ENCODE peak calls at places on chromosomes 16 and 17, in seven cellular contexts. S is naive thymus-derived CD8-positive, alpha-beta T cell; P is neural progenitor cell; J is NCI-H1092 treated with DMSO at 0.1 percent for 48 hours; E is suprapubic skin; U is GM04503; D is stimulated activated CD8-positive, alpha-beta memory T cell treated with anti-CD3 and anti-CD28 coated beads, Interleukin-7, amount 100 ng/mL, for 24 hours. I is an unnamed sample.

GRCh38 chr17:71985111-71986039 is 135.4 kb upstream of the SOX9 start:
- DNase-seq in J (no peak), D (no peak), P (no peak), U (no peak), S (no peak), E (no peak), I (no peak)

GRCh38 chr16:81544691-81545365 is 100.2 kb downstream of the CMIP start:
- DNase-seq in D (no peak), P (no peak), J (no peak), S (no peak), E (no peak), U (no peak), I (no peak)

GRCh38 chr17:752620-753219 is 656 bp upstream of the GEMIN4 start:
- DNase-seq in U (no peak), E (peak; percentile 87), J (peak; percentile 57), P (peak; percentile 36), D (no peak), S (peak; percentile 26), I (no peak)

GRCh38 chr16:75758215-75758614 is 31.9 kb upstream of the CPHXL start:
- DNase-seq in E (no peak), P (no peak), D (no peak), S (no peak), U (no peak), J (no peak), I (no peak)

GRCh38 chr16:20300312-20301097 is 26.8 kb downstream of the GP2 start:
- DNase-seq in U (no peak), E (no peak), P (peak; percentile 79), S (no peak), J (peak; percentile 91), D (no peak), I (peak; percentile 66)

GRCh38 chr17:74862108-74862901 is 2.6 kb upstream of the GRIN2C start:
- DNase-seq in S (peak; percentile 62), U (no peak), D (peak; percentile 56), E (no peak), P (peak; percentile 93), J (peak; percentile 10), I (no peak)

GRCh38 chr17:41520821-41521521 is 2.3 kb upstream of the KRT15 start:
- DNase-seq in S (no peak), U (no peak), J (peak; percentile 56), E (no peak), P (no peak), D (no peak), I (no peak)

GRCh38 chr17:51607512-51607911 is 347.2 kb downstream of the UTP18 start:
- DNase-seq in P (peak; percentile 29), E (no peak), J (no peak), U (no peak), S (no peak), D (no peak), I (no peak)

GRCh38 chr16:3000540-3000939 is 12.2 kb upstream of the CLDN9 start:
- DNase-seq in P (no peak), S (no peak), E (no peak), J (no peak), D (no peak), U (no peak), I (no peak)

GRCh38 chr16:63422633-63423032 is 1386.4 kb upstream of the CDH8 start:
- DNase-seq in U (no peak), E (no peak), D (no peak), S (no peak), P (no peak), J (no peak), I (no peak)

GRCh38 chr17:68033636-68034451 is 1.7 kb upstream of the KPNA2 start:
- DNase-seq in S (no peak), P (peak; percentile 93), E (no peak), D (no peak), U (no peak), J (no peak), I (peak; percentile 57)

GRCh38 chr16:83136924-83137323 is 510.2 kb downstream of the CDH13 start:
- DNase-seq in J (no peak), P (no peak), E (no peak), D (no peak), S (no peak), U (no peak), I (no peak)

GRCh38 chr17:19508327-19508867 is 25.3 kb upstream of the SLC47A1 start:
- DNase-seq in J (peak; percentile 40), D (peak; percentile 4), E (no peak), P (peak; percentile 53), S (peak; percentile 43), U (no peak), I (no peak)

GRCh38 chr17:67493811-67494210 is 116.7 kb downstream of the PITPNC1 start:
- DNase-seq in D (no peak), P (no peak), U (no peak), S (no peak), J (no peak), E (no peak), I (no peak)

GRCh38 chr17:9151091-9151490 is 129.8 kb downstream of the NTN1 start:
- DNase-seq in J (peak; percentile 66), U (no peak), E (no peak), P (peak; percentile 77), D (no peak), S (no peak), I (no peak)

GRCh38 chr16:60792437-60792836 is 1243.8 kb downstream of the CDH8 start:
- DNase-seq in D (no peak), J (no peak), U (no peak), S (no peak), E (no peak), P (no peak), I (no peak)

GRCh38 chr16:88740727-88741055 is 34.4 kb downstream of the CTU2 start:
- DNase-seq in P (no peak), U (no peak), D (no peak), J (no peak), E (no peak), S (no peak), I (no peak)

GRCh38 chr17:29723283-29724047 is 100.8 kb upstream of the CORO6 start:
- DNase-seq in E (no peak), U (no peak), S (peak; percentile 13), J (no peak), P (no peak), D (no peak), I (no peak)

GRCh38 chr16:77304134-77304533 is 104.9 kb downstream of the SYCE1L start:
- DNase-seq in J (no peak), P (no peak), U (no peak), E (no peak), D (no peak), S (no peak), I (no peak)

GRCh38 chr16:20326336-20326735 is 977 bp downstream of the GP2 start:
- DNase-seq in J (no peak), E (no peak), D (no peak), S (no peak), P (no peak), U (no peak), I (no peak)

GRCh38 chr16:56869513-56870270 is 4.7 kb downstream of the SLC12A3 start:
- DNase-seq in J (no peak), E (no peak), D (no peak), P (peak; percentile 26), U (no peak), S (no peak), I (peak; percentile 38)

GRCh38 chr17:72529386-72529785 is 408.6 kb downstream of the SOX9 start:
- DNase-seq in J (peak; percentile 50), S (no peak), U (no peak), D (no peak), P (peak; percentile 45), E (no peak), I (no peak)

GRCh38 chr16:73186752-73187151 is 138.8 kb upstream of the ZFHX3 start:
- DNase-seq in E (no peak), P (no peak), D (no peak), U (no peak), J (no peak), S (no peak), I (no peak)

GRCh38 chr17:73900516-73900915 is 256.3 kb upstream of the SDK2 start:
- DNase-seq in J (no peak), P (peak; percentile 13), U (no peak), D (no peak), E (no peak), S (no peak), I (no peak)

GRCh38 chr17:13600475-13601316 is 1.0 kb downstream of the HS3ST3A1 start:
- DNase-seq in J (no peak), U (no peak), D (no peak), E (no peak), P (peak; percentile 73), S (no peak), I (no peak)

GRCh38 chr16:14041164-14041563 is 30.0 kb upstream of the MRTFB start:
- DNase-seq in U (no peak), D (no peak), S (no peak), J (no peak), P (no peak), E (no peak), I (no peak)

GRCh38 chr16:86896976-86897375 is 318.6 kb downstream of the FOXL1 start:
- DNase-seq in J (no peak), U (no peak), D (no peak), E (no peak), P (peak; percentile 75), S (no peak), I (no peak)

GRCh38 chr16:88634141-88634993 is 4.0 kb upstream of the IL17C start:
- DNase-seq in E (no peak), D (no peak), U (no peak), S (peak; percentile 55), J (no peak), P (peak; percentile 83), I (peak; percentile 36)

GRCh38 chr16:17133851-17134250 is 336.9 kb downstream of the XYLT1 start:
- DNase-seq in J (no peak), S (no peak), E (no peak), U (no peak), D (no peak), P (no peak), I (no peak)

GRCh38 chr17:44346064-44346844 is 1.2 kb downstream of the GRN start:
- DNase-seq in J (no peak), S (no peak), U (no peak), P (no peak), E (no peak), D (no peak), I (no peak)

GRCh38 chr16:71708696-71709095 is 15.8 kb downstream of the PHLPP2 start:
- DNase-seq in U (no peak), D (no peak), S (no peak), P (no peak), E (no peak), J (no peak), I (no peak)

GRCh38 chr17:78529251-78529650 is 47.9 kb downstream of the DNAH17 start:
- DNase-seq in S (no peak), J (no peak), E (no peak), P (no peak), U (no peak), D (no peak), I (no peak)

GRCh38 chr16:82993874-82994375 is 367.2 kb downstream of the CDH13 start:
- DNase-seq in S (no peak), D (no peak), P (no peak), E (no peak), U (no peak), J (no peak), I (no peak)

GRCh38 chr16:2366660-2367309 is 26.3 kb upstream of the ABCA3 start:
- DNase-seq in S (no peak), U (no peak), J (no peak), D (no peak), P (no peak), E (no peak), I (no peak)

GRCh38 chr17:6041261-6041660 is 28.9 kb upstream of the WSCD1 start:
- DNase-seq in U (no peak), P (no peak), J (no peak), E (no peak), S (no peak), D (no peak), I (no peak)

GRCh38 chr17:39818282-39819000 is 45.7 kb downstream of the IKZF3 start:
- DNase-seq in J (no peak), D (no peak), E (no peak), S (no peak), P (no peak), U (no peak), I (no peak)